ENCODE peak calls at places on chromosomes 4 and X, in seven cellular contexts. E is OCI-LY7, G is GM13976, O is cardiac muscle cell, K is ascending aorta, L is fibroblast of lung, C is adrenal gland. B is an unnamed sample.

GRCh38 chr4:183158062-183158461 is 59.0 kb downstream of the WWC2 start:
- DNase-seq in G (no peak), C (no peak), O (peak), K (no peak), E (no peak), L (peak), B (no peak)

GRCh38 chr4:76485450-76485849 is 50.4 kb downstream of the SHROOM3 start:
- DNase-seq in G (no peak), E (no peak), L (peak), C (no peak), O (peak), K (no peak), B (no peak)

GRCh38 chrX:24733111-24733510 is 39.4 kb downstream of the POLA1 start:
- DNase-seq in C (no peak), K (no peak), L (no peak), G (no peak), O (peak), E (no peak), B (no peak)

GRCh38 chr4:20805716-20806115 is 105.5 kb downstream of the PACRGL start:
- DNase-seq in C (no peak), L (no peak), E (no peak), G (no peak), O (no peak), K (no peak), B (no peak)

GRCh38 chr4:48979897-48980579 is 6.0 kb upstream of the CWH43 start:
- DNase-seq in K (no peak), E (no peak), C (no peak), O (no peak), G (no peak), L (no peak), B (no peak)

GRCh38 chr4:156977435-156978160 is 6.0 kb upstream of the PDGFC start:
- DNase-seq in K (no peak), O (peak), E (no peak), L (peak), C (no peak), G (no peak), B (no peak)

GRCh38 chr4:165031436-165032211 is at the start of gene TRIM60:
- DNase-seq in E (no peak), C (no peak), O (no peak), L (no peak), K (no peak), G (no peak), B (no peak)

GRCh38 chr4:109873791-109874514 is 26.0 kb downstream of the LRIT3 start:
- DNase-seq in E (peak), O (peak), C (no peak), K (no peak), G (no peak), L (peak), B (peak)

GRCh38 chrX:78506248-78506647 is 152.9 kb downstream of the RTL3 start:
- DNase-seq in O (no peak), G (no peak), K (no peak), L (no peak), C (no peak), E (no peak), B (no peak)

GRCh38 chr4:150126880-150127236 is 48.6 kb downstream of the DCLK2 start:
- DNase-seq in E (no peak), L (peak), O (peak), C (no peak), G (peak), K (no peak), B (no peak)

GRCh38 chr4:173217727-173218126 is 49.1 kb downstream of the GALNT7 start:
- DNase-seq in O (peak), C (no peak), G (no peak), K (no peak), E (no peak), L (peak), B (no peak)

GRCh38 chr4:123623611-123624010 is 227.0 kb downstream of the SPRY1 start:
- DNase-seq in E (no peak), L (no peak), C (no peak), K (no peak), G (no peak), O (no peak), B (no peak)

GRCh38 chrX:100409316-100410082 is 574 bp downstream of the PCDH19 start:
- DNase-seq in L (peak), E (no peak), G (peak), C (no peak), O (no peak), K (no peak), B (no peak)

GRCh38 chrX:108162265-108162664 is 70.7 kb downstream of the ATG4A start:
- DNase-seq in E (no peak), C (no peak), O (no peak), G (no peak), L (no peak), K (no peak), B (no peak)
- TF ChIP-seq CTCF in E (no peak), C (no peak), O (no peak), G (no peak), L (no peak), K (no peak), B (no peak)

GRCh38 chr4:84697159-84697558 is 114.2 kb downstream of the CDS1 start:
- DNase-seq in O (peak), L (no peak), K (no peak), C (no peak), E (no peak), G (no peak), B (no peak)
- TF ChIP-seq CTCF in O (no peak), L (no peak), K (no peak), C (no peak), E (no peak), G (no peak), B (no peak)

GRCh38 chr4:153223935-153224334 is 19.7 kb downstream of the TRIM2 start:
- DNase-seq in O (no peak), E (no peak), C (no peak), L (peak), G (no peak), K (no peak), B (no peak)

GRCh38 chr4:153222162-153222789 is 18.0 kb downstream of the TRIM2 start:
- DNase-seq in G (peak), L (peak), C (peak), K (peak), O (peak), E (no peak), B (peak)

GRCh38 chr4:153223418-153223792 is 19.2 kb downstream of the TRIM2 start:
- DNase-seq in C (no peak), K (no peak), E (no peak), O (peak), G (no peak), L (no peak), B (no peak)

GRCh38 chr4:153221783-153222161 is 17.5 kb downstream of the TRIM2 start:
- DNase-seq in C (no peak), L (no peak), O (no peak), E (no peak), G (no peak), K (no peak), B (no peak)

GRCh38 chr4:153222790-153223417 is 18.7 kb downstream of the TRIM2 start:
- DNase-seq in L (peak), K (peak), E (no peak), C (peak), G (peak), O (peak), B (peak)
- TF ChIP-seq CTCF in L (no peak), K (no peak), E (no peak), C (no peak), G (no peak), O (no peak), B (no peak)

DNA sequence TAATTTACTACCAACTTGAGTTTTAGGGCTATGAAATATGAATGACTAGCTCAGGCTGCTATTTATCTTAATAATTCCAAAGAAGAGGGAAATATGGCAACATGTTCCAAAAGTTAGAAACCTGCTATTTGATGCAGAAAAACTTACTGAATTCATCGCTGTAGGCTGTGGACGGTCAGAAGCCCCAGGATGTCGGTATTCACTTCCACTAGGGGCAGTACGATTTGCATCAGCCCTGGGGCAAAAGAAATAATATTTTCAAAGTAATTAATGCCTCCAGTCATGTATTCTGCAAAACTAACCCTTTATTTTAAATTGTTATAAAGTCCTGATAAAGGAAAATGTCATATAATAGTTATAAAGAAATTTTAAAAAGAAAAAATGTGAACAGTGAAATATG is 4.5 kb downstream of the PLRG1 start:
- DNase-seq in E (no peak), L (no peak), C (no peak), G (no peak), K (no peak), O (no peak), B (no peak)
- TF ChIP-seq CTCF in E (peak), L (peak), C (no peak), G (no peak), K (no peak), O (no peak), B (no peak)

B was measured in prostate gland.